ENCODE peak calls at places on chromosome 7, in nine cellular contexts. D is retina; F is RPMI7951; W is transverse colon; O is H4; P is T47D; Q is stimulated activated CD8-positive, alpha-beta memory T cell treated with anti-CD3 and anti-CD28 coated beads, Interleukin-2, amount 100 ng/mL, for 1 hour; L is activated T-cell treated with anti-CD3 and anti-CD28 coated beads, Interleukin-2, amount 50 U/mL, for 1 hour; V is right cardiac atrium. S is an unnamed sample.

GRCh38 chr7:142412551-142413193 is 154.8 kb upstream of the PRSS58 start:
- DNase-seq in P (peak; percentile 50), O (peak; percentile 75), W (no peak), Q (no peak), L (no peak), F (peak; percentile 74), D (no peak), V (no peak), S (no peak)

GRCh38 chr7:14009453-14010418 is 20.3 kb upstream of the ETV1 start:
- DNase-seq in P (no peak), W (no peak), Q (no peak), V (no peak), L (no peak), O (peak; percentile 61), D (no peak), F (peak; percentile 34), S (no peak)

GRCh38 chr7:31123317-31123716 is 71.2 kb downstream of the ADCYAP1R1 start:
- DNase-seq in F (no peak), W (no peak), Q (no peak), V (no peak), O (no peak), L (no peak), D (no peak), P (no peak), S (no peak)

GRCh38 chr7:137169282-137169698 is 174.2 kb downstream of the PTN start:
- DNase-seq in L (no peak), V (peak; percentile 35), P (peak; percentile 77), W (peak; percentile 34), D (peak; percentile 64), F (peak; percentile 86), O (peak; percentile 85), Q (no peak), S (no peak)

GRCh38 chr7:2163565-2163964 is 69.2 kb downstream of the MAD1L1 start:
- DNase-seq in P (no peak), W (no peak), O (no peak), L (no peak), Q (no peak), V (no peak), F (no peak), D (no peak), S (no peak)

GRCh38 chr7:91694221-91694856 is 186.2 kb downstream of the MTERF1 start:
- DNase-seq in F (no peak), D (no peak), Q (no peak), O (no peak), W (no peak), L (no peak), V (no peak), P (no peak), S (no peak)

GRCh38 chr7:23746629-23747028 is 36.6 kb downstream of the STK31 start:
- DNase-seq in Q (no peak), W (no peak), P (no peak), O (no peak), V (no peak), D (no peak), L (no peak), F (no peak), S (no peak)

GRCh38 chr7:66953044-66953427 is 32.0 kb downstream of the TMEM248 start:
- DNase-seq in W (no peak), D (no peak), L (no peak), F (no peak), P (no peak), Q (no peak), V (no peak), O (no peak), S (no peak)

GRCh38 chr7:159048656-159049055 is 96.0 kb downstream of the VIPR2 start:
- DNase-seq in O (no peak), F (no peak), V (no peak), W (no peak), Q (no peak), D (no peak), L (no peak), P (no peak), S (no peak)

GRCh38 chr7:157432957-157433576 is 96.3 kb downstream of the DNAJB6 start:
- DNase-seq in P (peak; percentile 54), O (no peak), D (peak; percentile 87), V (no peak), Q (peak; percentile 24), L (peak; percentile 66), F (peak; percentile 32), W (peak; percentile 35), S (no peak)

GRCh38 chr7:33790746-33791145 is 114.6 kb upstream of the BMPER start:
- DNase-seq in D (no peak), F (no peak), Q (no peak), V (no peak), O (no peak), P (no peak), W (no peak), L (no peak), S (no peak)

GRCh38 chr7:124700655-124701054 is 64.9 kb downstream of the GPR37 start:
- DNase-seq in D (no peak), F (no peak), V (no peak), L (no peak), O (no peak), Q (no peak), P (no peak), W (no peak), S (no peak)

GRCh38 chr7:123348700-123349099 is 148.9 kb upstream of the SLC13A1 start:
- DNase-seq in W (no peak), D (no peak), Q (no peak), O (no peak), V (no peak), F (no peak), P (no peak), L (no peak), S (no peak)

GRCh38 chr7:29161226-29161625 is 14.9 kb upstream of the CPVL start:
- DNase-seq in P (no peak), L (no peak), F (no peak), W (no peak), Q (no peak), O (no peak), D (no peak), V (no peak), S (no peak)